ENCODE peak calls at places on chromosomes 6 and 20, in six cellular contexts. One of them, this sample, is unnamed.

GRCh38 chr6:25192562-25192961 is 86.6 kb upstream of the CARMIL1 start:
- DNase-seq in H1: no peak
- DNase-seq in K562: no peak
- DNase-seq in HCT116: no peak
- DNase-seq in HepG2: no peak
- DNase-seq in GM12878: no peak
- DNase-seq in this sample: no peak

GRCh38 chr6:110415297-110415916 is at the start of gene DDO:
- DNase-seq in H1: no peak
- DNase-seq in K562: no peak
- DNase-seq in HCT116: no peak
- DNase-seq in HepG2: peak
- DNase-seq in GM12878: no peak
- DNase-seq in this sample: no peak

GRCh38 chr6:101083533-101084172 is 202.5 kb upstream of the ASCC3 start:
- DNase-seq in H1: no peak
- DNase-seq in K562: no peak
- DNase-seq in HCT116: no peak
- DNase-seq in HepG2: peak
- DNase-seq in GM12878: no peak
- DNase-seq in this sample: no peak

GRCh38 chr20:58676161-58676560 is 16.4 kb upstream of the NPEPL1 start:
- DNase-seq in H1: no peak
- DNase-seq in K562: no peak
- DNase-seq in HCT116: no peak
- DNase-seq in HepG2: no peak
- DNase-seq in GM12878: no peak
- DNase-seq in this sample: no peak

GRCh38 chr20:58196402-58197184 is 31.9 kb downstream of the ANKRD60 start:
- DNase-seq in H1: no peak
- DNase-seq in K562: no peak
- DNase-seq in HCT116: no peak
- DNase-seq in HepG2: no peak
- DNase-seq in GM12878: no peak
- DNase-seq in this sample: no peak

GRCh38 chr20:57590485-57591288 is 29.5 kb downstream of the ZBP1 start:
- DNase-seq in H1: no peak
- DNase-seq in K562: no peak
- DNase-seq in HCT116: no peak
- DNase-seq in HepG2: no peak
- DNase-seq in GM12878: no peak
- DNase-seq in this sample: no peak

GRCh38 chr20:40744072-40744471 is 55.0 kb upstream of the MAFB start:
- DNase-seq in H1: peak
- DNase-seq in K562: no peak
- DNase-seq in HCT116: no peak
- DNase-seq in HepG2: no peak
- DNase-seq in GM12878: no peak
- DNase-seq in this sample: no peak

GRCh38 chr20:38226553-38226952 is 34.0 kb downstream of the KIAA1755 start:
- DNase-seq in H1: no peak
- DNase-seq in K562: no peak
- DNase-seq in HCT116: no peak
- DNase-seq in HepG2: no peak
- DNase-seq in GM12878: no peak
- DNase-seq in this sample: no peak

GRCh38 chr6:118685823-118686449 is 34.5 kb upstream of the CEP85L start:
- DNase-seq in H1: no peak
- DNase-seq in K562: no peak
- DNase-seq in HCT116: no peak
- DNase-seq in HepG2: no peak
- DNase-seq in GM12878: no peak
- DNase-seq in this sample: peak

GRCh38 chr6:55668625-55669024 is 89.6 kb upstream of the HMGCLL1 start:
- DNase-seq in H1: no peak
- DNase-seq in K562: no peak
- DNase-seq in HCT116: no peak
- DNase-seq in HepG2: no peak
- DNase-seq in GM12878: no peak
- DNase-seq in this sample: no peak

GRCh38 chr6:160357088-160357487 is 8.9 kb downstream of the SLC22A3 start:
- DNase-seq in H1: no peak
- DNase-seq in K562: no peak
- DNase-seq in HCT116: no peak
- DNase-seq in HepG2: peak
- DNase-seq in GM12878: no peak
- DNase-seq in this sample: no peak

GRCh38 chr6:55963301-55963700 is 87.9 kb upstream of the BMP5 start:
- DNase-seq in H1: no peak
- DNase-seq in K562: no peak
- DNase-seq in HCT116: peak
- DNase-seq in HepG2: peak
- DNase-seq in GM12878: no peak
- DNase-seq in this sample: peak

GRCh38 chr6:148525453-148525852 is 182.8 kb downstream of the SASH1 start:
- DNase-seq in H1: no peak
- DNase-seq in K562: peak
- DNase-seq in HCT116: no peak
- DNase-seq in HepG2: no peak
- DNase-seq in GM12878: no peak
- DNase-seq in this sample: no peak

GRCh38 chr6:3348821-3349220 is 90.1 kb downstream of the PSMG4 start:
- DNase-seq in H1: no peak
- DNase-seq in K562: no peak
- DNase-seq in HCT116: no peak
- DNase-seq in HepG2: no peak
- DNase-seq in GM12878: no peak
- DNase-seq in this sample: no peak

GRCh38 chr6:107440935-107441334 is 18.4 kb downstream of the PDSS2 start:
- DNase-seq in H1: no peak
- DNase-seq in K562: no peak
- DNase-seq in HCT116: no peak
- DNase-seq in HepG2: no peak
- DNase-seq in GM12878: no peak
- DNase-seq in this sample: no peak
- TF ChIP-seq ATF3 in H1: no peak
- TF ChIP-seq ATF3 in K562: no peak
- TF ChIP-seq ATF3 in HCT116: no peak
- TF ChIP-seq ATF3 in HepG2: no peak
- TF ChIP-seq ATF3 in GM12878: no peak
- TF ChIP-seq ATF3 in this sample: no peak

GRCh38 chr20:53753880-53754459 is 160.3 kb upstream of the ZNF217 start:
- DNase-seq in H1: no peak
- DNase-seq in K562: no peak
- DNase-seq in HCT116: no peak
- DNase-seq in HepG2: peak
- DNase-seq in GM12878: no peak
- DNase-seq in this sample: no peak

GRCh38 chr20:53750827-53751393 is 157.3 kb upstream of the ZNF217 start:
- DNase-seq in H1: no peak
- DNase-seq in K562: peak
- DNase-seq in HCT116: no peak
- DNase-seq in HepG2: no peak
- DNase-seq in GM12878: peak
- DNase-seq in this sample: no peak

GRCh38 chr20:53752583-53752970 is 158.9 kb upstream of the ZNF217 start:
- DNase-seq in H1: no peak
- DNase-seq in K562: peak
- DNase-seq in HCT116: no peak
- DNase-seq in HepG2: no peak
- DNase-seq in GM12878: no peak
- DNase-seq in this sample: no peak

GRCh38 chr20:53751394-53752368 is 158.0 kb upstream of the ZNF217 start:
- DNase-seq in H1: no peak
- DNase-seq in K562: peak
- DNase-seq in HCT116: no peak
- DNase-seq in HepG2: no peak
- DNase-seq in GM12878: peak
- DNase-seq in this sample: no peak

GRCh38 chr20:53752971-53753879 is 159.6 kb upstream of the ZNF217 start:
- DNase-seq in H1: no peak
- DNase-seq in K562: peak
- DNase-seq in HCT116: no peak
- DNase-seq in HepG2: no peak
- DNase-seq in GM12878: no peak
- DNase-seq in this sample: no peak
- TF ChIP-seq ATF3 in H1: no peak
- TF ChIP-seq ATF3 in K562: no peak
- TF ChIP-seq ATF3 in HCT116: no peak
- TF ChIP-seq ATF3 in HepG2: no peak
- TF ChIP-seq ATF3 in GM12878: no peak
- TF ChIP-seq ATF3 in this sample: no peak

GRCh38 chr6:88572449-88573139 is 390.8 kb downstream of the RNGTT start:
- DNase-seq in H1: no peak
- DNase-seq in K562: no peak
- DNase-seq in HCT116: no peak
- DNase-seq in HepG2: no peak
- DNase-seq in GM12878: no peak
- DNase-seq in this sample: no peak

GRCh38 chr6:88575536-88575935 is 387.9 kb downstream of the RNGTT start:
- DNase-seq in H1: no peak
- DNase-seq in K562: no peak
- DNase-seq in HCT116: no peak
- DNase-seq in HepG2: no peak
- DNase-seq in GM12878: no peak
- DNase-seq in this sample: no peak

GRCh38 chr6:88573561-88573960 is 389.9 kb downstream of the RNGTT start:
- DNase-seq in H1: no peak
- DNase-seq in K562: no peak
- DNase-seq in HCT116: no peak
- DNase-seq in HepG2: no peak
- DNase-seq in GM12878: no peak
- DNase-seq in this sample: no peak

GRCh38 chr6:88573971-88574370 is 389.4 kb downstream of the RNGTT start:
- DNase-seq in H1: no peak
- DNase-seq in K562: no peak
- DNase-seq in HCT116: no peak
- DNase-seq in HepG2: no peak
- DNase-seq in GM12878: no peak
- DNase-seq in this sample: no peak

DNA sequence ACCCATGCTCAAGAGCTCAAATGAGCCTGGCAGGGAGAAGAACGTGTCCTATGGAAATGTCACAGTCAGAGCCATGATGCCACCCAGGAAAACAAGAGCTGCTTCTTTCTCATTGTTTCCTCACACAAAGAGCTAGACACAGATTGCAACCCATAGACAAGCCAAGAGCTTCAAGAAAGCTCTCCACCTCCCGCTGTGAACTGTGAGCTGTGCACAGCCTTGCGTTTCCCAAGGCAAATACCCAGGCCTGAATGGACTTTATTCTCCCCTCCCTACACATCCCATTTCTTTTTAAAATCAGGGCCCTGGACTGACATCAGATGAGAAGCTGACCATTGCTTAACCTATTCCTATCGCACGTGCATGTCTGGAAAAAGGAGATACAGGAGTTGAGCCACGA is 388.8 kb downstream of the RNGTT start:
- DNase-seq in H1: no peak
- DNase-seq in K562: no peak
- DNase-seq in HCT116: no peak
- DNase-seq in HepG2: no peak
- DNase-seq in GM12878: no peak
- DNase-seq in this sample: no peak
- TF ChIP-seq ATF3 in H1: no peak
- TF ChIP-seq ATF3 in K562: no peak
- TF ChIP-seq ATF3 in HCT116: no peak
- TF ChIP-seq ATF3 in HepG2: no peak
- TF ChIP-seq ATF3 in GM12878: no peak
- TF ChIP-seq ATF3 in this sample: no peak

DNA sequence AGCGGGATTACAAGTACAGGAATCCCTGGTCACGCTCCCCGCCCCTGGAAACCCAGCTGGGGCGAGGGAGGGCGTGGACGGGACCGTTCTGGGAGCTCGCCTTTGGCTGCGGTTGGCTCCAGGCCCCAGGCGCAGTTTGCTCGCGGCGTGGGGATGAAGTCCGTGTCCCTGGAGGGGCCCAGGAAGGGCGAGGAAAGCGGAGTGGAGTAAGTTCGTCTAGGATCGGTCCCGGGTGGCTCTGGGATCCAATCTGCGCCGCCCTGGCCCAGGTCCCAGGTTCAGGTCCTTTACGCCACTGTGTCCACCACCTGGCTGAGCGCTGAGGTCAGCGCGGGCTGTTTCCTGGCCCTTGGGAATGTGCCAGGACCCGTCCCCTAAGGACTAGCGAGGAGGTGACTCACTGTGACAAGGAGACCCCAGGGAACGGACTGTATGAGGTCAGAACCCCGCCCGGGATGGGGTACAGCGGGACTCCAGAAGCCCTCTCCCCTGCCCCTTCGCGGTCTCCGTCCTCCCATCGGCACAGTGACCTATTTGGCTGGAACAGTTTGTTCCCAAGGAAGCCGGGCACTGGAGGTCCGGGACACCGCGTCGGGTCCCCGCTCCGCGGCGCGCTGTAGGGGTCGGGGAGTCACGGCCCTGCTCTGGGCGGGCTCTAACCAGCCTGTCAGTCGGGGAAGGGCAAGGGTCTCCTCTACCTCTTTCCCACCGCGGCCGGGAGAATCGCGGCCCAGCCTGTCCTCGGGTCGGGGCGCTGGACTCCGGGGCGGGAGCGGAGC is 718 bp downstream of the CDKN1A start:
- DNase-seq in H1: peak
- DNase-seq in K562: peak
- DNase-seq in HCT116: no peak
- DNase-seq in HepG2: peak
- DNase-seq in GM12878: no peak
- DNase-seq in this sample: peak
- TF ChIP-seq ATF3 in H1: no peak
- TF ChIP-seq ATF3 in K562: peak
- TF ChIP-seq ATF3 in HCT116: no peak
- TF ChIP-seq ATF3 in HepG2: no peak
- TF ChIP-seq ATF3 in GM12878: no peak
- TF ChIP-seq ATF3 in this sample: no peak

GRCh38 chr6:139112146-139112545 is 22.7 kb upstream of the HECA start:
- DNase-seq in H1: no peak
- DNase-seq in K562: no peak
- DNase-seq in HCT116: no peak
- DNase-seq in HepG2: no peak
- DNase-seq in GM12878: no peak
- DNase-seq in this sample: no peak
- TF ChIP-seq ATF3 in H1: no peak
- TF ChIP-seq ATF3 in K562: no peak
- TF ChIP-seq ATF3 in HCT116: no peak
- TF ChIP-seq ATF3 in HepG2: no peak
- TF ChIP-seq ATF3 in GM12878: no peak
- TF ChIP-seq ATF3 in this sample: no peak

GRCh38 chr6:43578748-43579147 is 2.8 kb downstream of the POLH start:
- DNase-seq in H1: no peak
- DNase-seq in K562: no peak
- DNase-seq in HCT116: no peak
- DNase-seq in HepG2: no peak
- DNase-seq in GM12878: no peak
- DNase-seq in this sample: no peak
- TF ChIP-seq ATF3 in H1: no peak
- TF ChIP-seq ATF3 in K562: no peak
- TF ChIP-seq ATF3 in HCT116: no peak
- TF ChIP-seq ATF3 in HepG2: no peak
- TF ChIP-seq ATF3 in GM12878: no peak
- TF ChIP-seq ATF3 in this sample: no peak

DNA sequence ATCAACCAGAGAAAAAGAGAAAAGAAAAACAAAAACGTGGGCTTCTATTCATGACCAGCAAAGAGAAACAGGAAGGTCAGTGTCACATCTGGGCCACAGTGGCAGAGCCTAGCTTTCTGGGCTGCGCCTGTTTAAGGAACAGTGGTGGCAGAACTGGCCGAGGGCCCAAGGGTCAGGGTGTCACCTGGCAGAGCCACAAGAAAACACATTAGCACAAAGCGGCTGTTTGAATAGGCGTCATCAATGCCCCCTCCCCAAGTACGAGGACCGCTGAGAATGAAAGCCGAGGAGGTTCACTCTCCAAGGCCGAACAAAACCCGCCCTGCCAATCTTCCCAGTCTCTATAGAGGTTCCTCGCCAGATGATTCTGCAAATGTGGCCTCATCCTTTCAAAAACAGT is 125.2 kb upstream of the TRAF3IP2 start:
- DNase-seq in H1: no peak
- DNase-seq in K562: no peak
- DNase-seq in HCT116: no peak
- DNase-seq in HepG2: no peak
- DNase-seq in GM12878: no peak
- DNase-seq in this sample: no peak
- TF ChIP-seq ATF3 in H1: no peak
- TF ChIP-seq ATF3 in K562: no peak
- TF ChIP-seq ATF3 in HCT116: no peak
- TF ChIP-seq ATF3 in HepG2: no peak
- TF ChIP-seq ATF3 in GM12878: no peak
- TF ChIP-seq ATF3 in this sample: no peak